ENCODE peak calls at places on chromosomes 13 and 19, in five cellular contexts. C is H1, S is mesenchymal stem cell, H is H9, U is trophoblast cell. T is an unnamed sample.

GRCh38 chr19:34432797-34433196 is 4.6 kb downstream of the UBA2 start:
- DNase-seq in C (no peak), S (peak; percentile 52), H (no peak), U (no peak), T (no peak)

GRCh38 chr13:80359459-80360297 is 18.8 kb upstream of the SPRY2 start:
- DNase-seq in C (peak; percentile 78), S (peak; percentile 48), H (peak; percentile 80), U (no peak), T (peak; percentile 95)

GRCh38 chr19:47762615-47763308 is 15.7 kb upstream of the SELENOW start:
- DNase-seq in C (no peak), S (no peak), H (no peak), U (peak; percentile 19), T (no peak)

GRCh38 chr19:28532765-28533341 is 680.1 kb downstream of the UQCRFS1 start:
- DNase-seq in C (no peak), S (no peak), H (no peak), U (no peak), T (no peak)

GRCh38 chr13:113947321-113948033 is 26.4 kb downstream of the C13orf46 start:
- DNase-seq in C (no peak), S (peak; percentile 43), H (peak; percentile 49), U (no peak), T (no peak)

GRCh38 chr19:39969681-39970423 is 1.1 kb upstream of the PSMC4 start:
- DNase-seq in C (no peak), S (no peak), H (no peak), U (no peak), T (no peak)

GRCh38 chr19:49114630-49115363 is 627 bp downstream of the LIN7B start:
- DNase-seq in C (no peak), S (peak; percentile 58), H (peak; percentile 83), U (no peak), T (peak; percentile 77)

GRCh38 chr13:23898101-23898500 is 799 bp upstream of the C1QTNF9B start:
- DNase-seq in C (no peak), S (peak; percentile 78), H (no peak), U (no peak), T (no peak)

GRCh38 chr19:4009990-4010807 is 2.7 kb downstream of the PIAS4 start:
- DNase-seq in C (no peak), S (peak; percentile 72), H (no peak), U (no peak), T (no peak)

DNA sequence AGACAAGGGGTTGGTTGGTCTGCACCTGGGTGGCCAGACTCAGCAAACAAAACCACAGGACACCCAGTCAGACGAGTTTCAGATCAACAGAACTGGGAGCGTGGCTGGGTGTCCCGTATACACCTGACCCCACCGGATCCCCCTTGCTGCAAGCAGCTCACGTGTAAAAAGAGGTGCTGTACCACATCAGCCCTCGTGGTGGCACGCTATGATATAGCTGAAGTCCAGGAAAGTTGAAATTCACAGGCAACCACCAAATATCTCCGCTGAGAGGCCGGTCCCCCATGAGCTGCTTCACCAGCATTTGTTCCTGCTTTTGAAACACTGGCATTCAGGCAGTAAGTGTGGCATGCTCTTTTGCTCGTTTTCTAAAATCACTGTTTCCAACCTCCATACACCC is 92.3 kb downstream of the TUBA3C start:
- DNase-seq in C (no peak), S (no peak), H (no peak), U (peak; percentile 2), T (no peak)
- H3K9me3 ChIP-seq in C (peaks cover 77% of the 10 kb centered on the region), S (no peaks in the 10 kb centered on the region), H (peaks cover 89% of the 10 kb centered on the region), U (peaks cover 49% of the 10 kb centered on the region), T (no peaks in the 10 kb centered on the region)

GRCh38 chr13:59478908-59479307 is 684.8 kb downstream of the DIAPH3 start:
- DNase-seq in C (no peak), S (no peak), H (no peak), U (no peak), T (peak; percentile 61)

GRCh38 chr13:59483441-59484116 is 680.1 kb downstream of the DIAPH3 start:
- DNase-seq in C (no peak), S (no peak), H (peak; percentile 43), U (no peak), T (no peak)

GRCh38 chr13:59480398-59480797 is 683.3 kb downstream of the DIAPH3 start:
- DNase-seq in C (no peak), S (no peak), H (no peak), U (no peak), T (no peak)

GRCh38 chr13:59479629-59480028 is 684.1 kb downstream of the DIAPH3 start:
- DNase-seq in C (peak; percentile 56), S (no peak), H (peak; percentile 80), U (no peak), T (no peak)

GRCh38 chr13:59480857-59481256 is 682.9 kb downstream of the DIAPH3 start:
- DNase-seq in C (no peak), S (no peak), H (no peak), U (no peak), T (no peak)
- H2BK12ac ChIP-seq in C (peak overlapping the region; percentile 87), S (no peak overlapping the region), H (no peak overlapping the region), U (no peak overlapping the region), T (no peak overlapping the region)

GRCh38 chr19:15047680-15048079 is 1.6 kb upstream of the CASP14 start:
- DNase-seq in C (no peak), S (no peak), H (no peak), U (no peak), T (no peak)
- H3K9me3 ChIP-seq in C (peaks cover 54% of the 10 kb centered on the region), S (no peaks in the 10 kb centered on the region), H (no peaks in the 10 kb centered on the region), U (peaks cover 4% of the 10 kb centered on the region), T (no peaks in the 10 kb centered on the region)

GRCh38 chr13:25111557-25111956 is 15.6 kb downstream of the PABPC3 start:
- DNase-seq in C (no peak), S (no peak), H (no peak), U (no peak), T (no peak)
- H2BK12ac ChIP-seq in C (no peak overlapping the region), S (no peak overlapping the region), H (no peak overlapping the region), U (no peak overlapping the region), T (no peak overlapping the region)

DNA sequence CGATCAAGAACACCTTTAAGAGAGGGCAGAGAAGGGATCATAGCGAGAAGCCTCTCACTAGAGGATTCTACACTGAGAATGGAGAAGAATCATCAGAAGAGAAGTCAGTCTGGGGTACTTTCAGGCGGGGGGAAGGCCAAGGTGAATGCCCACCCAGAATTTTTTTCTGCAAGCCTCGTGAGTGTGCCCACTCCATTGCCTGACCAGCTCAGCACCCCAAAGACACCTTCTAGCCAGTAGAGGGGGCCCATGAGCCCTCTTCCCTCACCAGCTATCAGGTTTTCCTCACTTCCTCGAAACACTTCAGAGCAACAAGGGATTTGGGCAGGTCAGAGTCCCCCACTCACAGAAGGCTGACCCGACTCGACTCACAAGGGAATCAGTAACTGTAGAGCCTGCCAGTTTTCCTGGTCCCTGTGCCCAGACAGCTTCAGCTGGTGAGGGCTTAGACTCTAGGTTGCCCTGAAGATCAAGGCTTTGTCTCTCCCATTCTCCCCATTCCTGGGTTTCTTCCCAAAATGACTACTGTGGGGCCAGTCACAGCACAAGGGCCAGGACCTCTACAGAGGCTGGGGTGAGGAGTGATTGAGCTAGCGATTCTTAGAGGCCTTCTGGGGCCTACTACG is 18.4 kb downstream of the NLRP13 start:
- DNase-seq in C (no peak), S (no peak), H (no peak), U (no peak), T (no peak)
- H3K9me3 ChIP-seq in C (peaks cover 65% of the 10 kb centered on the region), S (peaks cover 51% of the 10 kb centered on the region), H (peaks cover 75% of the 10 kb centered on the region), U (peaks cover 16% of the 10 kb centered on the region), T (peaks cover 25% of the 10 kb centered on the region)